ENCODE peak calls at places on chromosomes 2 and 18, in five cellular contexts. U, N, M, L and Q are unnamed samples.

GRCh38 chr2:101958071-101958470 is 33.7 kb upstream of the IL1R2 start:
- DNase-seq in U (peak), N (no peak), M (peak), L (no peak), Q (no peak)

GRCh38 chr18:65752625-65753325 is 2.0 kb downstream of the CDH7 start:
- DNase-seq in U (no peak), N (no peak), M (no peak), L (no peak), Q (no peak)

GRCh38 chr2:135186054-135186453 is 134.0 kb downstream of the RAB3GAP1 start:
- DNase-seq in U (no peak), N (no peak), M (no peak), L (no peak), Q (no peak)

GRCh38 chr2:175363719-175364118 is 182.2 kb upstream of the ATP5MC3 start:
- DNase-seq in U (no peak), N (peak), M (no peak), L (no peak), Q (no peak)

GRCh38 chr2:127986548-127987079 is 41.2 kb downstream of the SAP130 start:
- DNase-seq in U (no peak), N (no peak), M (no peak), L (no peak), Q (no peak)

GRCh38 chr2:217108086-217108485 is 248.2 kb upstream of the TNP1 start:
- DNase-seq in U (no peak), N (no peak), M (no peak), L (no peak), Q (no peak)

GRCh38 chr2:238941262-238941792 is 93.4 kb downstream of the TWIST2 start:
- DNase-seq in U (no peak), N (no peak), M (no peak), L (no peak), Q (no peak)

GRCh38 chr2:20184067-20184938 is 40.6 kb downstream of the SDC1 start:
- DNase-seq in U (peak), N (no peak), M (peak), L (no peak), Q (peak)

GRCh38 chr18:61824733-61825363 is 68.0 kb downstream of the RNF152 start:
- DNase-seq in U (peak), N (no peak), M (no peak), L (no peak), Q (peak)

GRCh38 chr18:44507729-44508325 is 172.9 kb upstream of the SETBP1 start:
- DNase-seq in U (no peak), N (peak), M (no peak), L (no peak), Q (no peak)

GRCh38 chr2:86566158-86566827 is 3.0 kb upstream of the CHMP3 start:
- DNase-seq in U (no peak), N (no peak), M (no peak), L (no peak), Q (no peak)

DNA sequence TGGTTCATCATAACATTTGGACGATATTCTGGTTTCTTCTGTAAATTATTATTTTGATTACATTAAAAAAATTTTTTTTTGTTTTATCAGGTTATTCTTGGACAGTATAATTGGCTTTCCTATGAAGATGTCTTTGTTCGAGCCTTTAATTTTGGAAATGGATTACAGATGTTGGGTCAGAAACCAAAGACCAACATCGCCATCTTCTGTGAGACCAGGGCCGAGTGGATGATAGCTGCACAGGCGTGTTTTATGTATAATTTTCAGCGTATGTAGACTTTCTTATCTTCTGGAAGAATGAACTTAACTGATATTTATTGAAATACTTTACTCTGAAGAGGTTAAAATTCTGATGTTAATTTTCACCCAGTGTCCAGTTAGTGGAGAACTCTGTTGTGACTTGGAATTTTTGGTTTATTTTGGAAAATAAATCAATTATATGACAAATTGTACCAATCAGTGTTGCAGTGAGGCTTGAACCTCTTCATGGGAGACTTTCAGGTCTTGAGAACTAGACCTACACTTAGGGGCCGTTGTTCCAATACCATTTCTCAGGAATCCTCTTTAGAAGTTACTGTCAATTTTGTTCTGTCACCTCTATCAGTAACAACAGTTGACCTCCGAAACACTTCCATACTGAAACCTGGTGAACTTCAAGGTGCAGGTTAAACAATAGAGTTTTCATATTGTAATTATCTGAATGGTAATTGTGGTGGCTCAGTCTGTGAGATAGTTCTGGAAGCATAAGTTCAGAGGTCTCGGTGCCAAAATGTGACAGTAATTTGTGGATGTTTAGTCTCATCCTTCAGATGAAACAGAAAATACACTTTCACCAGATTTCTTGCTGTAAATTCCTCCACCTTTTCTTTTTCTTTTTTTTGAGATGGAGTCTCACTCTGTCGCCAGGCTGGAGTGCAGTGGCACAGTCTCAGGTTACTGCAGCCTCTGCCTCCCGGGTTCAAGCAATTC is 55.7 kb downstream of the ACSL3 start:
- DNase-seq in U (no peak), N (no peak), M (peak), L (no peak), Q (no peak)
- TF ChIP-seq CTCF in U (peak), N (no peak), M (peak), L (no peak), Q (no peak)

DNA sequence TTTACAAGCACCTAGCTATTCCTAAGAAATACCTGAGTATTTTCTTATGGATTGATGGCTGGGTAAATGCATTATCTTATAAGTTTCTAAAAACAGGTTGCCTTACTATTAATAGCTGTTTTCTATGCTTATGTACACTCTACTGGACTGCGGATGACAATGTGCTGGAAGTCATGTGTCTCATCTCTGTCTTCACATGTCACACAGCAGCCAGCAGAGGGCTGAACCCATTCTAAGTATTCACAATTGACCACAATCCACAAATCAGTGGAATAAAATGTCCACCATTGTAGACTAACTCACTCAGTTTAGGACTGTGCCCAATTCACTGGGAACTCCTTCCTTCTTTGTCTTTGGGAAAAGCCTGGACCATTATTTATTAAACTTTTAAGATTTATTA is 371.2 kb downstream of the INSIG2 start:
- DNase-seq in U (no peak), N (no peak), M (no peak), L (no peak), Q (no peak)
- TF ChIP-seq CTCF in U (no peak), N (no peak), M (no peak), L (peak), Q (no peak)

GRCh38 chr2:47016172-47016913 is 100.7 kb upstream of the MCFD2 start:
- DNase-seq in U (peak), N (peak), M (peak), L (peak), Q (peak)
- TF ChIP-seq CTCF in U (peak), N (no peak), M (no peak), L (peak), Q (peak)

DNA sequence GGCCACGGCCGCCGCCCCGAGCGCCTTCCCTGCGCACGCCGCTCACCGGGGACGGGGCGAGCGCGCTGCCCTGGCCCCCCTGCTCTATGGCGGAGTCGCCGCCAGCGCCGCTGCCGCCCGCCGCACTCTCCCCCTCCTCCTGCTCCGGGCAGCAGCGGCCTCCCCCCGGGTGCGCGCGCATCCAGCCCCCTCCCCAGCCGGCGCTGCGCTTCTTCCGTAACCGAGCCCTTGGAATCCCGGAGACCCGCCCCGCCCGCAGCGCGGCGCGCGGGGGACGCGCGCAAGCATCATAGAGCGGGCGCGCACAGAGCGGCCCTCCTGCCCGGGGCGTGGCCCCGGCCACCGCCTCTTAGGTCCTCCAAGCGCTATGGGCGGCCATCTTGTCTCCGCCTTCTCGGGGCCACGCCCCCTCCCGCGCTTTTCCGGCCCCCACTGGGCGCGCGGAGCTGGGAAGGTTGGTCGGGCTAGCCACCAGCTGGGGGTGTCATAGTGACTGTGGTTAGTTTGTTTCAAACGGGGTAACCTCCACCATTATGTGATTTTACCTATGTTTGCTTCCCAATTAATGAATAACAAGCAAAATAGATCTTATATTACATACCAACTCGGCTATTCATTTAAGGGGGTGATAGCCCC is at the start of gene MBD2:
- DNase-seq in U (peak), N (peak), M (peak), L (peak), Q (peak)
- TF ChIP-seq CTCF in U (peak), N (peak), M (no peak), L (peak), Q (peak)

GRCh38 chr18:52339891-52340371 is at the start of gene DCC:
- DNase-seq in U (peak), N (peak), M (peak), L (no peak), Q (no peak)
- TF ChIP-seq CTCF in U (peak), N (no peak), M (peak), L (no peak), Q (no peak)

GRCh38 chr2:241066893-241067341 is 35.2 kb downstream of the MTERF4 start:
- DNase-seq in U (no peak), N (no peak), M (no peak), L (no peak), Q (no peak)
- TF ChIP-seq CTCF in U (peak), N (no peak), M (no peak), L (peak), Q (peak)

GRCh38 chr2:149329068-149329467 is 1.3 kb upstream of the LYPD6 start:
- DNase-seq in U (no peak), N (no peak), M (no peak), L (no peak), Q (no peak)
- TF ChIP-seq CTCF in U (peak), N (peak), M (no peak), L (peak), Q (peak)

GRCh38 chr2:3443685-3444084 is 64.2 kb downstream of the TRAPPC12 start:
- DNase-seq in U (no peak), N (no peak), M (no peak), L (no peak), Q (no peak)
- TF ChIP-seq CTCF in U (no peak), N (no peak), M (peak), L (no peak), Q (peak)

GRCh38 chr2:182646763-182647498 is 69.1 kb upstream of the DNAJC10 start:
- DNase-seq in U (no peak), N (no peak), M (no peak), L (no peak), Q (no peak)

GRCh38 chr2:182647499-182647787 is 68.6 kb upstream of the DNAJC10 start:
- DNase-seq in U (no peak), N (no peak), M (no peak), L (no peak), Q (no peak)

GRCh38 chr2:182650704-182651103 is 65.4 kb upstream of the DNAJC10 start:
- DNase-seq in U (peak), N (no peak), M (peak), L (peak), Q (peak)

GRCh38 chr2:182652326-182652725 is 63.7 kb upstream of the DNAJC10 start:
- DNase-seq in U (no peak), N (no peak), M (no peak), L (no peak), Q (no peak)

GRCh38 chr2:182649316-182649715 is 66.7 kb upstream of the DNAJC10 start:
- DNase-seq in U (peak), N (peak), M (peak), L (no peak), Q (peak)
- TF ChIP-seq CTCF in U (peak), N (peak), M (peak), L (peak), Q (peak)

GRCh38 chr2:214311031-214311533 is 99.8 kb upstream of the VWC2L start:
- DNase-seq in U (no peak), N (no peak), M (no peak), L (no peak), Q (no peak)
- TF ChIP-seq CTCF in U (no peak), N (no peak), M (no peak), L (no peak), Q (peak)